ENCODE peak calls at places on chromosomes 5 and 9, in four cellular contexts. I, T, Q and K are unnamed samples.

GRCh38 chr9:136133191-136133958 is 14.7 kb upstream of the TMEM250 start:
- DNase-seq in Q (peak), T (no peak), I (no peak), K (no peak)

GRCh38 chr5:96157077-96157780 is 195.6 kb upstream of the ELL2 start:
- DNase-seq in T (no peak), I (no peak), Q (no peak), K (no peak)

GRCh38 chr5:137753227-137753985 is 757 bp downstream of the HNRNPA0 start:
- DNase-seq in T (no peak), Q (no peak), I (peak), K (no peak)

GRCh38 chr5:116892993-116893392 is 318.4 kb upstream of the SEMA6A start:
- DNase-seq in Q (no peak), I (no peak), T (no peak), K (no peak)

GRCh38 chr5:149434162-149435014 is 55.3 kb upstream of the IL17B start:
- DNase-seq in T (no peak), I (peak), Q (peak), K (peak)

GRCh38 chr5:150931368-150931965 is 26.7 kb upstream of the ZNF300 start:
- DNase-seq in T (no peak), Q (no peak), I (no peak), K (no peak)

GRCh38 chr5:150648294-150649107 is 8.0 kb downstream of the SYNPO start:
- DNase-seq in Q (no peak), I (no peak), T (no peak), K (no peak)

GRCh38 chr5:54360925-54361662 is 50.7 kb upstream of the ARL15 start:
- DNase-seq in T (no peak), I (no peak), Q (no peak), K (no peak)

GRCh38 chr5:118440496-118440895 is 547.9 kb downstream of the DTWD2 start:
- DNase-seq in T (no peak), I (no peak), Q (no peak), K (no peak)

GRCh38 chr5:170782438-170782837 is 1.1 kb upstream of the GABRP start:
- DNase-seq in I (no peak), Q (no peak), T (no peak), K (no peak)

GRCh38 chr9:97811534-97812246 is 41.3 kb upstream of the FOXE1 start:
- DNase-seq in T (no peak), I (no peak), Q (no peak), K (peak)

GRCh38 chr9:124658165-124659017 is 112.7 kb downstream of the NR6A1 start:
- DNase-seq in Q (peak), T (peak), I (peak), K (peak)